ENCODE peak calls at places on chromosome 13, in seven cellular contexts. One of them, this sample, is unnamed.

GRCh38 chr13:31282741-31283455 is 83.1 kb downstream of the B3GLCT start:
- DNase-seq in esophagus squamous epithelium: no peak
- DNase-seq in gastrocnemius medialis: no peak
- DNase-seq in fibroblast of lung: no peak
- DNase-seq in body of pancreas: no peak
- DNase-seq in heart right ventricle: no peak
- DNase-seq in CD4-positive, alpha-beta T cell: no peak
- DNase-seq in this sample: no peak

GRCh38 chr13:23889598-23890224 is 511 bp upstream of the MIPEP start:
- DNase-seq in esophagus squamous epithelium: no peak
- DNase-seq in heart right ventricle: no peak
- DNase-seq in body of pancreas: no peak
- DNase-seq in gastrocnemius medialis: no peak
- DNase-seq in CD4-positive, alpha-beta T cell: no peak
- DNase-seq in fibroblast of lung: no peak
- DNase-seq in this sample: no peak

GRCh38 chr13:73275163-73275562 is 216.4 kb downstream of the KLF5 start:
- DNase-seq in CD4-positive, alpha-beta T cell: no peak
- DNase-seq in esophagus squamous epithelium: no peak
- DNase-seq in heart right ventricle: no peak
- DNase-seq in fibroblast of lung: no peak
- DNase-seq in body of pancreas: no peak
- DNase-seq in gastrocnemius medialis: no peak
- DNase-seq in this sample: no peak

GRCh38 chr13:60509601-60510386 is 112.8 kb downstream of the TDRD3 start:
- DNase-seq in heart right ventricle: no peak
- DNase-seq in body of pancreas: no peak
- DNase-seq in esophagus squamous epithelium: no peak
- DNase-seq in gastrocnemius medialis: no peak
- DNase-seq in fibroblast of lung: no peak
- DNase-seq in CD4-positive, alpha-beta T cell: no peak
- DNase-seq in this sample: no peak

GRCh38 chr13:46666727-46667456 is 113.9 kb downstream of the LRCH1 start:
- DNase-seq in esophagus squamous epithelium: no peak
- DNase-seq in body of pancreas: no peak
- DNase-seq in heart right ventricle: peak
- DNase-seq in fibroblast of lung: no peak
- DNase-seq in CD4-positive, alpha-beta T cell: no peak
- DNase-seq in gastrocnemius medialis: no peak
- DNase-seq in this sample: no peak

GRCh38 chr13:48585456-48585840 is 52.6 kb upstream of the RCBTB2 start:
- DNase-seq in CD4-positive, alpha-beta T cell: no peak
- DNase-seq in heart right ventricle: no peak
- DNase-seq in body of pancreas: peak
- DNase-seq in fibroblast of lung: peak
- DNase-seq in gastrocnemius medialis: no peak
- DNase-seq in esophagus squamous epithelium: no peak
- DNase-seq in this sample: no peak

GRCh38 chr13:83622422-83622784 is 259.9 kb downstream of the SLITRK1 start:
- DNase-seq in heart right ventricle: no peak
- DNase-seq in esophagus squamous epithelium: no peak
- DNase-seq in gastrocnemius medialis: no peak
- DNase-seq in body of pancreas: no peak
- DNase-seq in CD4-positive, alpha-beta T cell: no peak
- DNase-seq in fibroblast of lung: no peak
- DNase-seq in this sample: no peak

GRCh38 chr13:53198017-53198416 is 169.4 kb downstream of the OLFM4 start:
- DNase-seq in gastrocnemius medialis: no peak
- DNase-seq in body of pancreas: no peak
- DNase-seq in fibroblast of lung: no peak
- DNase-seq in CD4-positive, alpha-beta T cell: no peak
- DNase-seq in esophagus squamous epithelium: no peak
- DNase-seq in heart right ventricle: no peak
- DNase-seq in this sample: no peak

GRCh38 chr13:73337511-73337910 is 278.7 kb downstream of the KLF5 start:
- DNase-seq in body of pancreas: no peak
- DNase-seq in fibroblast of lung: no peak
- DNase-seq in heart right ventricle: no peak
- DNase-seq in gastrocnemius medialis: no peak
- DNase-seq in CD4-positive, alpha-beta T cell: no peak
- DNase-seq in esophagus squamous epithelium: no peak
- DNase-seq in this sample: no peak

GRCh38 chr13:111845621-111846351 is 221.2 kb upstream of the SOX1 start:
- DNase-seq in gastrocnemius medialis: no peak
- DNase-seq in heart right ventricle: no peak
- DNase-seq in CD4-positive, alpha-beta T cell: no peak
- DNase-seq in esophagus squamous epithelium: no peak
- DNase-seq in fibroblast of lung: no peak
- DNase-seq in body of pancreas: no peak
- DNase-seq in this sample: no peak

GRCh38 chr13:109381546-109382180 is 404.7 kb downstream of the IRS2 start:
- DNase-seq in fibroblast of lung: peak
- DNase-seq in CD4-positive, alpha-beta T cell: no peak
- DNase-seq in esophagus squamous epithelium: no peak
- DNase-seq in body of pancreas: no peak
- DNase-seq in heart right ventricle: no peak
- DNase-seq in gastrocnemius medialis: no peak
- DNase-seq in this sample: no peak

GRCh38 chr13:76965759-76966421 is 17.6 kb downstream of the ACOD1 start:
- DNase-seq in gastrocnemius medialis: peak
- DNase-seq in CD4-positive, alpha-beta T cell: no peak
- DNase-seq in fibroblast of lung: peak
- DNase-seq in heart right ventricle: peak
- DNase-seq in body of pancreas: peak
- DNase-seq in esophagus squamous epithelium: no peak
- DNase-seq in this sample: no peak

GRCh38 chr13:51801631-51802099 is 2.3 kb downstream of the DHRS12 start:
- DNase-seq in esophagus squamous epithelium: no peak
- DNase-seq in body of pancreas: peak
- DNase-seq in heart right ventricle: peak
- DNase-seq in fibroblast of lung: no peak
- DNase-seq in gastrocnemius medialis: peak
- DNase-seq in CD4-positive, alpha-beta T cell: no peak
- DNase-seq in this sample: no peak

GRCh38 chr13:101152184-101152583 is 264.1 kb downstream of the NALCN start:
- DNase-seq in esophagus squamous epithelium: no peak
- DNase-seq in fibroblast of lung: no peak
- DNase-seq in heart right ventricle: no peak
- DNase-seq in CD4-positive, alpha-beta T cell: no peak
- DNase-seq in body of pancreas: no peak
- DNase-seq in gastrocnemius medialis: no peak
- DNase-seq in this sample: no peak

GRCh38 chr13:48749699-48750473 is 96.2 kb downstream of the CYSLTR2 start:
- DNase-seq in body of pancreas: peak
- DNase-seq in gastrocnemius medialis: peak
- DNase-seq in CD4-positive, alpha-beta T cell: peak
- DNase-seq in heart right ventricle: peak
- DNase-seq in esophagus squamous epithelium: peak
- DNase-seq in fibroblast of lung: peak
- DNase-seq in this sample: peak

GRCh38 chr13:108957369-108958012 is 328.1 kb downstream of the MYO16 start:
- DNase-seq in fibroblast of lung: peak
- DNase-seq in heart right ventricle: no peak
- DNase-seq in esophagus squamous epithelium: no peak
- DNase-seq in body of pancreas: peak
- DNase-seq in CD4-positive, alpha-beta T cell: no peak
- DNase-seq in gastrocnemius medialis: no peak
- DNase-seq in this sample: no peak

GRCh38 chr13:106295971-106296370 is 239.5 kb downstream of the EFNB2 start:
- DNase-seq in gastrocnemius medialis: no peak
- DNase-seq in esophagus squamous epithelium: no peak
- DNase-seq in body of pancreas: no peak
- DNase-seq in fibroblast of lung: no peak
- DNase-seq in heart right ventricle: no peak
- DNase-seq in CD4-positive, alpha-beta T cell: no peak
- DNase-seq in this sample: no peak

GRCh38 chr13:24684600-24684998 is 4.4 kb downstream of the ATP12A start:
- DNase-seq in body of pancreas: no peak
- DNase-seq in fibroblast of lung: no peak
- DNase-seq in gastrocnemius medialis: no peak
- DNase-seq in heart right ventricle: no peak
- DNase-seq in CD4-positive, alpha-beta T cell: no peak
- DNase-seq in esophagus squamous epithelium: no peak
- DNase-seq in this sample: peak

GRCh38 chr13:19713186-19713965 is 69.4 kb downstream of the PSPC1 start:
- DNase-seq in fibroblast of lung: peak
- DNase-seq in heart right ventricle: no peak
- DNase-seq in CD4-positive, alpha-beta T cell: no peak
- DNase-seq in esophagus squamous epithelium: no peak
- DNase-seq in gastrocnemius medialis: no peak
- DNase-seq in body of pancreas: no peak
- DNase-seq in this sample: no peak

GRCh38 chr13:20475927-20476691 is 49.5 kb downstream of the CRYL1 start:
- DNase-seq in CD4-positive, alpha-beta T cell: peak
- DNase-seq in heart right ventricle: no peak
- DNase-seq in fibroblast of lung: no peak
- DNase-seq in esophagus squamous epithelium: no peak
- DNase-seq in body of pancreas: peak
- DNase-seq in gastrocnemius medialis: no peak
- DNase-seq in this sample: peak

GRCh38 chr13:75511226-75511625 is 26.4 kb downstream of the COMMD6 start:
- DNase-seq in gastrocnemius medialis: no peak
- DNase-seq in fibroblast of lung: no peak
- DNase-seq in esophagus squamous epithelium: no peak
- DNase-seq in heart right ventricle: no peak
- DNase-seq in body of pancreas: no peak
- DNase-seq in CD4-positive, alpha-beta T cell: no peak
- DNase-seq in this sample: no peak

GRCh38 chr13:49629947-49630346 is 1.6 kb downstream of the ARL11 start:
- DNase-seq in esophagus squamous epithelium: no peak
- DNase-seq in heart right ventricle: no peak
- DNase-seq in CD4-positive, alpha-beta T cell: no peak
- DNase-seq in fibroblast of lung: no peak
- DNase-seq in gastrocnemius medialis: no peak
- DNase-seq in body of pancreas: no peak
- DNase-seq in this sample: no peak

GRCh38 chr13:67635754-67636153 is 405.6 kb upstream of the PCDH9 start:
- DNase-seq in CD4-positive, alpha-beta T cell: no peak
- DNase-seq in gastrocnemius medialis: no peak
- DNase-seq in heart right ventricle: no peak
- DNase-seq in fibroblast of lung: peak
- DNase-seq in esophagus squamous epithelium: no peak
- DNase-seq in body of pancreas: no peak
- DNase-seq in this sample: no peak

GRCh38 chr13:49584771-49585182 is 581 bp downstream of the RCBTB1 start:
- DNase-seq in gastrocnemius medialis: no peak
- DNase-seq in CD4-positive, alpha-beta T cell: no peak
- DNase-seq in esophagus squamous epithelium: no peak
- DNase-seq in body of pancreas: no peak
- DNase-seq in heart right ventricle: no peak
- DNase-seq in fibroblast of lung: no peak
- DNase-seq in this sample: no peak

GRCh38 chr13:111245781-111246384 is 74.6 kb upstream of the TEX29 start:
- DNase-seq in fibroblast of lung: peak
- DNase-seq in body of pancreas: no peak
- DNase-seq in CD4-positive, alpha-beta T cell: no peak
- DNase-seq in gastrocnemius medialis: no peak
- DNase-seq in heart right ventricle: no peak
- DNase-seq in esophagus squamous epithelium: no peak
- DNase-seq in this sample: no peak

GRCh38 chr13:75787249-75787940 is 151.3 kb downstream of the LMO7 start:
- DNase-seq in esophagus squamous epithelium: no peak
- DNase-seq in body of pancreas: no peak
- DNase-seq in heart right ventricle: no peak
- DNase-seq in gastrocnemius medialis: no peak
- DNase-seq in fibroblast of lung: no peak
- DNase-seq in CD4-positive, alpha-beta T cell: no peak
- DNase-seq in this sample: no peak

DNA sequence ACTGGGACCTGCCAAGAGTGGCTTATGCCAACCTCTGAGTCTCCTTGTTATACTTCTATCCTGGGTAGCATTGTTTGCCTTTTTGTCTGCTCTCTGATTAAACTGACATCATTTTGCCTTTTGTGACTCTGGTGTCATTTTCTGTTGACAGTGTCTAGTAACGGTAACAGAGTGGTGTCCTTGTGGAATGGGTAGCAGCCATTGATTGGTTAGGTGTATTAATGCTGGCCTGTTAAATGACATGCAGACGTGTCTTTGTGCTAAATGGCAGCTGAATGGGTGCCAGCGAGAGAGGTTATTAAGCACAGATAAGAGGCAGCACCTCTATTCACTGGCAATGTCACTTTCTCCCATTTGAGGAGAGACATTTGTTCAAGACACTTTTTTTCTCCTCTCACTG is 1289.4 kb downstream of the PCDH9 start:
- DNase-seq in heart right ventricle: no peak
- DNase-seq in CD4-positive, alpha-beta T cell: no peak
- DNase-seq in gastrocnemius medialis: no peak
- DNase-seq in fibroblast of lung: no peak
- DNase-seq in body of pancreas: peak
- DNase-seq in esophagus squamous epithelium: no peak
- DNase-seq in this sample: no peak
- TF ChIP-seq CTCF in heart right ventricle: no peak
- TF ChIP-seq CTCF in CD4-positive, alpha-beta T cell: no peak
- TF ChIP-seq CTCF in gastrocnemius medialis: no peak
- TF ChIP-seq CTCF in fibroblast of lung: no peak
- TF ChIP-seq CTCF in body of pancreas: no peak
- TF ChIP-seq CTCF in esophagus squamous epithelium: no peak
- TF ChIP-seq CTCF in this sample: no peak

GRCh38 chr13:30256713-30257432 is 50.5 kb downstream of the KATNAL1 start:
- DNase-seq in gastrocnemius medialis: no peak
- DNase-seq in fibroblast of lung: peak
- DNase-seq in CD4-positive, alpha-beta T cell: no peak
- DNase-seq in esophagus squamous epithelium: no peak
- DNase-seq in heart right ventricle: no peak
- DNase-seq in body of pancreas: no peak
- DNase-seq in this sample: no peak
- TF ChIP-seq CTCF in gastrocnemius medialis: no peak
- TF ChIP-seq CTCF in fibroblast of lung: no peak
- TF ChIP-seq CTCF in CD4-positive, alpha-beta T cell: no peak
- TF ChIP-seq CTCF in esophagus squamous epithelium: no peak
- TF ChIP-seq CTCF in heart right ventricle: no peak
- TF ChIP-seq CTCF in body of pancreas: no peak
- TF ChIP-seq CTCF in this sample: peak

DNA sequence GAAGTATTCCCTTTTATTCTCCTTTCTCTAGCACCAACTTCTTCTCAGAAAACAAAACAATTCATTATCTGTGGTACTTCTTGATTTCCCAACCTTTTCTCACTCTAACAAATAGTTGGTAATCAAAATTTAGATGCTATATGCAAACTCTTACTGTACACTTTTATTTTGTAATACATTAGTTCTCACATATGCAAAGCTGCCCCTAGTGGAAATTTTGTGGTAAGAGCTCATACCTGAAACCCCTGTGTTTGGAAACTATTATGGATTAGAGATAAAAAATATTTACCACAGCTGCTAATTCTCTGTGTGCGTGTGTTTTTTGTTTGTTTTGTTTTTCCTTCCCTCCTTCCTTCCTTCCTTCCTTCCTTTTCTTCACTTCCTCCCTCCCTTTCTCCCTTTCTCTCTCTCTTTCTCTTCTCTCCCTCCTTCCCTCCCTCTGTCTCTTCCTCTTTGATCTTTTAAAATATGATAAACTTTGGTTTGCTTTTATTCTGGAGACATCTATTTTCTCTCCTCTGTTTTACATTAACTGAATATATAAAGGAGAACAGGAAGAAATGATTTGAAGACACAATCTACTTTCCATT is 537.4 kb downstream of the SLITRK6 start:
- DNase-seq in CD4-positive, alpha-beta T cell: no peak
- DNase-seq in gastrocnemius medialis: no peak
- DNase-seq in heart right ventricle: no peak
- DNase-seq in fibroblast of lung: peak
- DNase-seq in body of pancreas: no peak
- DNase-seq in esophagus squamous epithelium: no peak
- DNase-seq in this sample: no peak
- TF ChIP-seq CTCF in CD4-positive, alpha-beta T cell: no peak
- TF ChIP-seq CTCF in gastrocnemius medialis: no peak
- TF ChIP-seq CTCF in heart right ventricle: no peak
- TF ChIP-seq CTCF in fibroblast of lung: peak
- TF ChIP-seq CTCF in body of pancreas: no peak
- TF ChIP-seq CTCF in esophagus squamous epithelium: no peak
- TF ChIP-seq CTCF in this sample: no peak

GRCh38 chr13:40756042-40756441 is 14.9 kb downstream of the MRPS31 start:
- DNase-seq in CD4-positive, alpha-beta T cell: no peak
- DNase-seq in gastrocnemius medialis: no peak
- DNase-seq in body of pancreas: no peak
- DNase-seq in fibroblast of lung: no peak
- DNase-seq in esophagus squamous epithelium: no peak
- DNase-seq in heart right ventricle: no peak
- DNase-seq in this sample: no peak
- TF ChIP-seq CTCF in CD4-positive, alpha-beta T cell: no peak
- TF ChIP-seq CTCF in gastrocnemius medialis: no peak
- TF ChIP-seq CTCF in body of pancreas: no peak
- TF ChIP-seq CTCF in fibroblast of lung: no peak
- TF ChIP-seq CTCF in esophagus squamous epithelium: no peak
- TF ChIP-seq CTCF in heart right ventricle: no peak
- TF ChIP-seq CTCF in this sample: no peak

This sample was measured in GM10248.